ENCODE peak calls at places on chromosomes 7 and 10, in eight cellular contexts. W is fibroblast of lung, H is HCT116, U is H1, B is A673, G is mammary epithelial cell, M is hepatocyte, Q is GM12878. A is an unnamed sample.

GRCh38 chr7:141700848-141701371 is 1.1 kb downstream of the DENND11 start:
- DNase-seq in M (no peak), W (no peak), H (no peak), U (no peak), B (no peak), G (no peak), Q (no peak), A (no peak)

GRCh38 chr7:58086871-58087535 is 637.0 kb downstream of the ZNF716 start:
- DNase-seq in W (no peak), M (no peak), B (no peak), G (no peak), Q (no peak), H (no peak), U (no peak), A (no peak)

GRCh38 chr7:133230591-133231194 is 22.2 kb upstream of the EXOC4 start:
- DNase-seq in B (peak; percentile 70), W (peak; percentile 16), M (peak; percentile 53), H (peak; percentile 39), G (peak; percentile 32), U (no peak), Q (no peak), A (peak; percentile 62)

GRCh38 chr7:79137942-79138341 is 315.5 kb downstream of the MAGI2 start:
- DNase-seq in B (no peak), M (no peak), W (peak; percentile 39), Q (no peak), U (no peak), G (no peak), H (no peak), A (no peak)

GRCh38 chr10:48366261-48366660 is 59.8 kb downstream of the MAPK8 start:
- DNase-seq in Q (no peak), H (no peak), W (no peak), M (no peak), U (no peak), B (no peak), G (peak; percentile 10), A (no peak)

GRCh38 chr7:158043461-158044155 is 544.0 kb downstream of the PTPRN2 start:
- DNase-seq in G (no peak), W (no peak), H (no peak), Q (no peak), B (no peak), M (no peak), U (no peak), A (no peak)

GRCh38 chr7:108448777-108449576 is 7.3 kb downstream of the NRCAM start:
- DNase-seq in B (peak; percentile 37), M (no peak), U (no peak), G (no peak), H (no peak), Q (no peak), W (no peak), A (peak; percentile 88)

GRCh38 chr10:26408858-26409494 is 29.2 kb upstream of the APBB1IP start:
- DNase-seq in Q (no peak), B (no peak), M (no peak), G (no peak), W (no peak), H (no peak), U (no peak), A (no peak)

GRCh38 chr7:41222704-41223103 is 480.2 kb downstream of the INHBA start:
- DNase-seq in B (no peak), G (peak; percentile 83), U (no peak), W (peak; percentile 63), Q (no peak), M (no peak), H (no peak), A (no peak)

GRCh38 chr7:25891591-25891990 is 260.4 kb upstream of the NFE2L3 start:
- DNase-seq in U (no peak), Q (no peak), G (no peak), M (no peak), B (no peak), W (no peak), H (no peak), A (no peak)

GRCh38 chr7:128035712-128036111 is 4.5 kb upstream of the LRRC4 start:
- DNase-seq in B (peak; percentile 55), H (no peak), M (no peak), W (peak; percentile 28), Q (no peak), G (no peak), U (no peak), A (peak; percentile 65)

DNA sequence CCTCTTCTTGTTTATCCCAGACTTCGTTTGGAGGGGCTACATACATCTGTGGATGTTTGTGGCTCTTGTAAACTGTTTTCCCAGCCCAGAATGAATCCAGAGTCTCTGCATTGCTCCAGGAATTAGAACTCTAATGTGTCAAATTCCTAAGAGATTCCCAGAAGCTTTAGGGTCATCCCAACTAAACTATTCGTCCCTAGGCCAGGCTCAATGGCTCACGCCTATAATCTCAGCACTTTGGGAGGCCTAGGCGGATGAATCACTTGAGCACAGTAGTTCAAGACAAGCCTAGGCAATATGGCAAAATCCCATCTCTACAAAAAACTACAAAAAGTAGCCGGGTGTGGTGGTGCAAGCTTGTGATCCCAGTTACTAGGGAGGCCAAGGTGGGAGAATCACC is 28.5 kb downstream of the ARHGAP19 start:
- DNase-seq in W (no peak), B (no peak), H (no peak), M (no peak), G (no peak), Q (no peak), U (no peak), A (no peak)
- H3K27me3 ChIP-seq in W (no peaks in the 10 kb centered on the region), B (no peaks in the 10 kb centered on the region), H (no peaks in the 10 kb centered on the region), M (no peaks in the 10 kb centered on the region), G (no peaks in the 10 kb centered on the region), Q (no peaks in the 10 kb centered on the region), U (no peaks in the 10 kb centered on the region), A (no peaks in the 10 kb centered on the region)

GRCh38 chr7:17022915-17023314 is 141.1 kb upstream of the AGR3 start:
- DNase-seq in Q (no peak), G (peak; percentile 45), M (no peak), B (no peak), U (no peak), H (no peak), W (no peak), A (no peak)
- H3K4me1 ChIP-seq in Q (no peaks in the 10 kb centered on the region), G (peaks cover 18% of the 10 kb centered on the region), M (no peaks in the 10 kb centered on the region), B (no peaks in the 10 kb centered on the region), U (no peaks in the 10 kb centered on the region), H (no peaks in the 10 kb centered on the region), W (no peaks in the 10 kb centered on the region), A (no peaks in the 10 kb centered on the region)

GRCh38 chr10:117533507-117534281 is 8.9 kb upstream of the EMX2 start:
- DNase-seq in H (no peak), B (no peak), W (no peak), U (no peak), Q (no peak), G (no peak), M (no peak), A (peak; percentile 58)

GRCh38 chr10:117531371-117532002 is 11.1 kb upstream of the EMX2 start:
- DNase-seq in Q (no peak), B (no peak), M (no peak), U (no peak), H (no peak), W (no peak), G (no peak), A (no peak)

GRCh38 chr10:117532003-117532385 is 10.6 kb upstream of the EMX2 start:
- DNase-seq in H (no peak), M (no peak), U (no peak), B (no peak), Q (no peak), W (no peak), G (no peak), A (no peak)

GRCh38 chr10:117530791-117531190 is 11.8 kb upstream of the EMX2 start:
- DNase-seq in H (no peak), M (no peak), B (no peak), W (no peak), Q (no peak), G (no peak), U (no peak), A (no peak)

GRCh38 chr10:117532451-117533107 is 10.0 kb upstream of the EMX2 start:
- DNase-seq in B (no peak), W (no peak), U (no peak), G (no peak), H (no peak), M (no peak), Q (no peak), A (peak; percentile 62)
- TF ChIP-seq EZH2 in B (peak; percentile 97), W (no peak), U (peak; percentile 99), G (peak; percentile 64), H (no peak), M (peak; percentile 100), Q (peak; percentile 11), A (peak; percentile 98)

GRCh38 chr10:96984512-96985225 is 152.6 kb downstream of the LCOR start:
- DNase-seq in Q (no peak), B (no peak), G (no peak), W (no peak), U (no peak), H (no peak), M (no peak), A (peak; percentile 83)
- H3K27me3 ChIP-seq in Q (no peaks in the 10 kb centered on the region), B (no peaks in the 10 kb centered on the region), G (no peaks in the 10 kb centered on the region), W (no peaks in the 10 kb centered on the region), U (no peaks in the 10 kb centered on the region), H (no peaks in the 10 kb centered on the region), M (no peaks in the 10 kb centered on the region), A (no peaks in the 10 kb centered on the region)